ENCODE peak calls at places on chromosomes 13 and 19, in ten cellular contexts. One of them, this sample, is unnamed.

GRCh38 chr13:78589206-78589605 is 14.1 kb downstream of the POU4F1 start:
- DNase-seq in SHP77: no peak
- DNase-seq in NCI-H1092: no peak
- DNase-seq in transverse colon: no peak
- DNase-seq in HT-29: peak; percentile 42
- DNase-seq in activated naive CD8-positive, alpha-beta T cell treated with anti-CD3 and anti-CD28 coated beads for 36 hours: no peak
- DNase-seq in GM04504: no peak
- DNase-seq in GM12865: peak; percentile 44
- DNase-seq in nephron progenitor cell: peak; percentile 92
- DNase-seq in adipocyte: no peak
- DNase-seq in this sample: no peak

GRCh38 chr19:51372649-51373504 is at the start of gene NKG7:
- DNase-seq in SHP77: no peak
- DNase-seq in NCI-H1092: no peak
- DNase-seq in transverse colon: no peak
- DNase-seq in HT-29: no peak
- DNase-seq in activated naive CD8-positive, alpha-beta T cell treated with anti-CD3 and anti-CD28 coated beads for 36 hours: peak; percentile 89
- DNase-seq in GM04504: no peak
- DNase-seq in GM12865: peak; percentile 80
- DNase-seq in nephron progenitor cell: no peak
- DNase-seq in adipocyte: no peak
- DNase-seq in this sample: peak; percentile 96

GRCh38 chr19:38386968-38387549 is 775 bp downstream of the GGN start:
- DNase-seq in SHP77: no peak
- DNase-seq in NCI-H1092: no peak
- DNase-seq in transverse colon: no peak
- DNase-seq in HT-29: no peak
- DNase-seq in activated naive CD8-positive, alpha-beta T cell treated with anti-CD3 and anti-CD28 coated beads for 36 hours: no peak
- DNase-seq in GM04504: no peak
- DNase-seq in GM12865: no peak
- DNase-seq in nephron progenitor cell: no peak
- DNase-seq in adipocyte: no peak
- DNase-seq in this sample: no peak

GRCh38 chr13:113084094-113084942 is 21.3 kb upstream of the F7 start:
- DNase-seq in SHP77: no peak
- DNase-seq in NCI-H1092: no peak
- DNase-seq in transverse colon: no peak
- DNase-seq in HT-29: no peak
- DNase-seq in activated naive CD8-positive, alpha-beta T cell treated with anti-CD3 and anti-CD28 coated beads for 36 hours: no peak
- DNase-seq in GM04504: no peak
- DNase-seq in GM12865: no peak
- DNase-seq in nephron progenitor cell: no peak
- DNase-seq in adipocyte: no peak
- DNase-seq in this sample: no peak

GRCh38 chr13:79485014-79485441 is 4.1 kb downstream of the NDFIP2 start:
- DNase-seq in SHP77: no peak
- DNase-seq in NCI-H1092: no peak
- DNase-seq in transverse colon: peak; percentile 56
- DNase-seq in HT-29: peak; percentile 80
- DNase-seq in activated naive CD8-positive, alpha-beta T cell treated with anti-CD3 and anti-CD28 coated beads for 36 hours: no peak
- DNase-seq in GM04504: peak; percentile 73
- DNase-seq in GM12865: no peak
- DNase-seq in nephron progenitor cell: no peak
- DNase-seq in adipocyte: peak; percentile 91
- DNase-seq in this sample: no peak

GRCh38 chr19:41193420-41194156 is 569 bp downstream of the CYP2S1 start:
- DNase-seq in SHP77: no peak
- DNase-seq in NCI-H1092: no peak
- DNase-seq in transverse colon: no peak
- DNase-seq in HT-29: no peak
- DNase-seq in activated naive CD8-positive, alpha-beta T cell treated with anti-CD3 and anti-CD28 coated beads for 36 hours: no peak
- DNase-seq in GM04504: no peak
- DNase-seq in GM12865: no peak
- DNase-seq in nephron progenitor cell: no peak
- DNase-seq in adipocyte: no peak
- DNase-seq in this sample: no peak

GRCh38 chr19:13152854-13153626 is 2.8 kb downstream of the IER2 start:
- DNase-seq in SHP77: peak; percentile 90
- DNase-seq in NCI-H1092: peak; percentile 92
- DNase-seq in transverse colon: peak; percentile 97
- DNase-seq in HT-29: peak; percentile 92
- DNase-seq in activated naive CD8-positive, alpha-beta T cell treated with anti-CD3 and anti-CD28 coated beads for 36 hours: peak; percentile 95
- DNase-seq in GM04504: peak; percentile 90
- DNase-seq in GM12865: peak; percentile 97
- DNase-seq in nephron progenitor cell: peak; percentile 96
- DNase-seq in adipocyte: peak; percentile 97
- DNase-seq in this sample: peak; percentile 91

GRCh38 chr13:47117268-47117667 is 220.4 kb upstream of the HTR2A start:
- DNase-seq in SHP77: no peak
- DNase-seq in NCI-H1092: no peak
- DNase-seq in transverse colon: no peak
- DNase-seq in HT-29: peak; percentile 36
- DNase-seq in activated naive CD8-positive, alpha-beta T cell treated with anti-CD3 and anti-CD28 coated beads for 36 hours: no peak
- DNase-seq in GM04504: peak; percentile 43
- DNase-seq in GM12865: no peak
- DNase-seq in nephron progenitor cell: no peak
- DNase-seq in adipocyte: peak; percentile 62
- DNase-seq in this sample: no peak

GRCh38 chr13:93397619-93398018 is 171.0 kb downstream of the GPC6 start:
- DNase-seq in SHP77: no peak
- DNase-seq in NCI-H1092: no peak
- DNase-seq in transverse colon: no peak
- DNase-seq in HT-29: no peak
- DNase-seq in activated naive CD8-positive, alpha-beta T cell treated with anti-CD3 and anti-CD28 coated beads for 36 hours: no peak
- DNase-seq in GM04504: no peak
- DNase-seq in GM12865: no peak
- DNase-seq in nephron progenitor cell: no peak
- DNase-seq in adipocyte: no peak
- DNase-seq in this sample: no peak

GRCh38 chr19:32404213-32404938 is 1.2 kb upstream of the DPY19L3 start:
- DNase-seq in SHP77: no peak
- DNase-seq in NCI-H1092: no peak
- DNase-seq in transverse colon: no peak
- DNase-seq in HT-29: no peak
- DNase-seq in activated naive CD8-positive, alpha-beta T cell treated with anti-CD3 and anti-CD28 coated beads for 36 hours: no peak
- DNase-seq in GM04504: no peak
- DNase-seq in GM12865: peak; percentile 16
- DNase-seq in nephron progenitor cell: no peak
- DNase-seq in adipocyte: no peak
- DNase-seq in this sample: no peak

GRCh38 chr13:27425918-27426630 is 1.7 kb downstream of the GTF3A start:
- DNase-seq in SHP77: peak; percentile 67
- DNase-seq in NCI-H1092: peak; percentile 54
- DNase-seq in transverse colon: peak; percentile 88
- DNase-seq in HT-29: peak; percentile 100
- DNase-seq in activated naive CD8-positive, alpha-beta T cell treated with anti-CD3 and anti-CD28 coated beads for 36 hours: peak; percentile 71
- DNase-seq in GM04504: peak; percentile 51
- DNase-seq in GM12865: peak; percentile 84
- DNase-seq in nephron progenitor cell: peak; percentile 40
- DNase-seq in adipocyte: peak; percentile 79
- DNase-seq in this sample: peak; percentile 84

GRCh38 chr13:110553417-110553816 is 8.1 kb downstream of the RAB20 start:
- DNase-seq in SHP77: no peak
- DNase-seq in NCI-H1092: no peak
- DNase-seq in transverse colon: no peak
- DNase-seq in HT-29: no peak
- DNase-seq in activated naive CD8-positive, alpha-beta T cell treated with anti-CD3 and anti-CD28 coated beads for 36 hours: no peak
- DNase-seq in GM04504: no peak
- DNase-seq in GM12865: no peak
- DNase-seq in nephron progenitor cell: no peak
- DNase-seq in adipocyte: no peak
- DNase-seq in this sample: no peak

GRCh38 chr19:4455742-4456565 is 1.6 kb downstream of the UBXN6 start:
- DNase-seq in SHP77: peak; percentile 26
- DNase-seq in NCI-H1092: peak; percentile 76
- DNase-seq in transverse colon: peak; percentile 48
- DNase-seq in HT-29: peak; percentile 38
- DNase-seq in activated naive CD8-positive, alpha-beta T cell treated with anti-CD3 and anti-CD28 coated beads for 36 hours: no peak
- DNase-seq in GM04504: peak; percentile 62
- DNase-seq in GM12865: no peak
- DNase-seq in nephron progenitor cell: peak; percentile 52
- DNase-seq in adipocyte: peak; percentile 54
- DNase-seq in this sample: no peak

GRCh38 chr13:39364797-39365468 is 238.1 kb downstream of the LHFPL6 start:
- DNase-seq in SHP77: peak; percentile 59
- DNase-seq in NCI-H1092: peak; percentile 8
- DNase-seq in transverse colon: no peak
- DNase-seq in HT-29: peak; percentile 6
- DNase-seq in activated naive CD8-positive, alpha-beta T cell treated with anti-CD3 and anti-CD28 coated beads for 36 hours: no peak
- DNase-seq in GM04504: no peak
- DNase-seq in GM12865: no peak
- DNase-seq in nephron progenitor cell: peak; percentile 26
- DNase-seq in adipocyte: peak; percentile 50
- DNase-seq in this sample: no peak

GRCh38 chr19:41753159-41753558 is 2.2 kb upstream of the CEACAM6 start:
- DNase-seq in SHP77: no peak
- DNase-seq in NCI-H1092: no peak
- DNase-seq in transverse colon: peak; percentile 83
- DNase-seq in HT-29: peak; percentile 86
- DNase-seq in activated naive CD8-positive, alpha-beta T cell treated with anti-CD3 and anti-CD28 coated beads for 36 hours: peak; percentile 71
- DNase-seq in GM04504: no peak
- DNase-seq in GM12865: peak; percentile 61
- DNase-seq in nephron progenitor cell: peak; percentile 36
- DNase-seq in adipocyte: peak; percentile 7
- DNase-seq in this sample: peak; percentile 9

GRCh38 chr13:82772802-82773201 is 1109.5 kb downstream of the SLITRK1 start:
- DNase-seq in SHP77: no peak
- DNase-seq in NCI-H1092: no peak
- DNase-seq in transverse colon: no peak
- DNase-seq in HT-29: no peak
- DNase-seq in activated naive CD8-positive, alpha-beta T cell treated with anti-CD3 and anti-CD28 coated beads for 36 hours: no peak
- DNase-seq in GM04504: no peak
- DNase-seq in GM12865: no peak
- DNase-seq in nephron progenitor cell: no peak
- DNase-seq in adipocyte: peak; percentile 25
- DNase-seq in this sample: no peak

This sample was measured in KG1.